ENCODE peak calls at places on chromosome 22, in nine cellular contexts. Y, S, U, J, K, X, G, B and A are unnamed samples.

GRCh38 chr22:49934144-49934890 is 15.9 kb downstream of the CRELD2 start:
- DNase-seq in Y (peak), S (peak), U (no peak), J (peak), K (peak), X (no peak), G (no peak), B (peak), A (peak)

GRCh38 chr22:38347944-38348750 is 30.9 kb upstream of the CSNK1E start:
- DNase-seq in Y (peak), S (peak), U (no peak), J (peak), K (no peak), X (peak), G (no peak), B (no peak), A (no peak)

GRCh38 chr22:39703890-39704658 is 133.5 kb downstream of the CACNA1I start:
- DNase-seq in Y (no peak), S (no peak), U (no peak), J (peak), K (peak), X (no peak), G (no peak), B (no peak), A (peak)

GRCh38 chr22:22076937-22077703 is 94.5 kb upstream of the TOP3B start:
- DNase-seq in Y (no peak), S (no peak), U (no peak), J (no peak), K (no peak), X (peak), G (peak), B (no peak), A (no peak)

GRCh38 chr22:19666663-19667593 is 47.4 kb upstream of the SEPTIN5 start:
- DNase-seq in Y (no peak), S (no peak), U (no peak), J (no peak), K (no peak), X (no peak), G (peak), B (no peak), A (no peak)

GRCh38 chr22:30362632-30363281 is 6.0 kb downstream of the CCDC157 start:
- DNase-seq in Y (no peak), S (peak), U (no peak), J (no peak), K (no peak), X (no peak), G (no peak), B (no peak), A (no peak)

GRCh38 chr22:20186183-20186870 is 35.5 kb upstream of the CCDC188 start:
- DNase-seq in Y (no peak), S (no peak), U (no peak), J (no peak), K (no peak), X (no peak), G (no peak), B (no peak), A (no peak)

GRCh38 chr22:19842386-19843106 is 12.1 kb downstream of the GNB1L start:
- DNase-seq in Y (peak), S (no peak), U (no peak), J (no peak), K (no peak), X (no peak), G (no peak), B (no peak), A (no peak)

GRCh38 chr22:47071812-47072641 is 309.6 kb downstream of the TBC1D22A start:
- DNase-seq in Y (no peak), S (no peak), U (no peak), J (no peak), K (peak), X (no peak), G (no peak), B (no peak), A (no peak)

GRCh38 chr22:49968313-49968830 is 7.8 kb downstream of the PIM3 start:
- DNase-seq in Y (peak), S (no peak), U (no peak), J (peak), K (peak), X (no peak), G (no peak), B (no peak), A (peak)

GRCh38 chr22:34067031-34067430 is 146.8 kb upstream of the LARGE1 start:
- DNase-seq in Y (no peak), S (no peak), U (no peak), J (no peak), K (no peak), X (no peak), G (no peak), B (no peak), A (no peak)

GRCh38 chr22:46596032-46596441 is 24.1 kb upstream of the GRAMD4 start:
- DNase-seq in Y (no peak), S (no peak), U (no peak), J (no peak), K (peak), X (no peak), G (no peak), B (no peak), A (no peak)

GRCh38 chr22:36081023-36081431 is 52.4 kb upstream of the RBFOX2 start:
- DNase-seq in Y (peak), S (no peak), U (no peak), J (no peak), K (no peak), X (peak), G (peak), B (no peak), A (no peak)

GRCh38 chr22:49903322-49904039 is 14.8 kb downstream of the ALG12 start:
- DNase-seq in Y (no peak), S (no peak), U (no peak), J (no peak), K (peak), X (no peak), G (no peak), B (no peak), A (peak)

GRCh38 chr22:27919943-27920755 is 1.1 kb upstream of the PITPNB start:
- DNase-seq in Y (no peak), S (no peak), U (no peak), J (no peak), K (no peak), X (peak), G (peak), B (no peak), A (peak)

GRCh38 chr22:27913162-27913741 is 5.8 kb downstream of the PITPNB start:
- DNase-seq in Y (no peak), S (no peak), U (no peak), J (no peak), K (no peak), X (no peak), G (peak), B (no peak), A (no peak)

GRCh38 chr22:27919222-27919942 is at the start of gene PITPNB:
- DNase-seq in Y (peak), S (peak), U (peak), J (peak), K (peak), X (peak), G (peak), B (peak), A (peak)

GRCh38 chr22:27918351-27919221 is 470 bp downstream of the PITPNB start:
- DNase-seq in Y (peak), S (peak), U (no peak), J (peak), K (peak), X (peak), G (peak), B (peak), A (peak)
- H3K27ac ChIP-seq in Y (no peak), S (peak), U (peak), J (peak), K (peak), X (peak), G (peak), B (peak), A (peak)

GRCh38 chr22:17882162-17882561 is 107.9 kb upstream of the BID start:
- DNase-seq in Y (no peak), S (no peak), U (no peak), J (no peak), K (no peak), X (no peak), G (no peak), B (no peak), A (no peak)

GRCh38 chr22:17878970-17879369 is 104.7 kb upstream of the BID start:
- DNase-seq in Y (no peak), S (no peak), U (no peak), J (no peak), K (no peak), X (no peak), G (no peak), B (no peak), A (no peak)

GRCh38 chr22:17881366-17881765 is 107.1 kb upstream of the BID start:
- DNase-seq in Y (no peak), S (no peak), U (no peak), J (no peak), K (no peak), X (no peak), G (no peak), B (no peak), A (no peak)

GRCh38 chr22:17880020-17880419 is 105.8 kb upstream of the BID start:
- DNase-seq in Y (no peak), S (no peak), U (no peak), J (no peak), K (no peak), X (no peak), G (no peak), B (no peak), A (no peak)

DNA sequence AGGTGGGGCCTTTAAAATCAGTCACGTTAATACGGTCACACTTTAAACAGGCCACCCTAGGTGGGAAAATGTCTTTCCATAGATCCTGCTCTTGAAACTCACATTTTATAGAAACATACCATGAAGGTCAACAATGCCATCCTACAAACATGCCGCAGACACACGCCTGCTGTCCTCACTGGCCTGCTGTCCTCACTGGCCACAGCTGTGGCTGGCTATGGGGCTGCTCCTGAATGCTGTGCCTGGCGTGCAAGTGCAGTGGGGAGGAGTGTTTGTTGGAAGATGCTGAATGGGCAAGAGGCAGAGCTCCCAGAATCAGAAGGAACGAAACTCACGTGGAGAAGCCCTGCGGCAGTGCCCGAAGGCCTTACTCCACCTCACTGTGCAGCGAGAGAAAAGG is 106.2 kb upstream of the BID start:
- DNase-seq in Y (no peak), S (no peak), U (no peak), J (no peak), K (no peak), X (no peak), G (no peak), B (no peak), A (no peak)
- H3K27ac ChIP-seq in Y (no peak), S (no peak), U (no peak), J (no peak), K (no peak), X (no peak), G (no peak), B (no peak), A (no peak)

GRCh38 chr22:24424901-24425775 is 2.3 kb upstream of the ADORA2A start:
- DNase-seq in Y (no peak), S (no peak), U (no peak), J (no peak), K (peak), X (no peak), G (no peak), B (no peak), A (peak)
- H3K27ac ChIP-seq in Y (no peak), S (no peak), U (peak), J (no peak), K (no peak), X (no peak), G (no peak), B (peak), A (no peak)

GRCh38 chr22:45284705-45285305 is at the start of gene UPK3A:
- DNase-seq in Y (peak), S (peak), U (no peak), J (no peak), K (peak), X (peak), G (no peak), B (peak), A (peak)
- H3K27ac ChIP-seq in Y (no peak), S (no peak), U (no peak), J (no peak), K (no peak), X (no peak), G (no peak), B (no peak), A (no peak)

GRCh38 chr22:44108806-44109385 is 71.8 kb upstream of the PARVG start:
- DNase-seq in Y (peak), S (no peak), U (no peak), J (no peak), K (no peak), X (no peak), G (no peak), B (no peak), A (no peak)
- H3K27ac ChIP-seq in Y (no peak), S (no peak), U (no peak), J (no peak), K (no peak), X (no peak), G (no peak), B (no peak), A (no peak)

GRCh38 chr22:25008666-25009065 is 56.1 kb downstream of the KIAA1671 start:
- DNase-seq in Y (no peak), S (peak), U (no peak), J (no peak), K (no peak), X (peak), G (no peak), B (no peak), A (no peak)
- H3K27ac ChIP-seq in Y (no peak), S (no peak), U (no peak), J (peak), K (peak), X (no peak), G (no peak), B (no peak), A (no peak)

DNA sequence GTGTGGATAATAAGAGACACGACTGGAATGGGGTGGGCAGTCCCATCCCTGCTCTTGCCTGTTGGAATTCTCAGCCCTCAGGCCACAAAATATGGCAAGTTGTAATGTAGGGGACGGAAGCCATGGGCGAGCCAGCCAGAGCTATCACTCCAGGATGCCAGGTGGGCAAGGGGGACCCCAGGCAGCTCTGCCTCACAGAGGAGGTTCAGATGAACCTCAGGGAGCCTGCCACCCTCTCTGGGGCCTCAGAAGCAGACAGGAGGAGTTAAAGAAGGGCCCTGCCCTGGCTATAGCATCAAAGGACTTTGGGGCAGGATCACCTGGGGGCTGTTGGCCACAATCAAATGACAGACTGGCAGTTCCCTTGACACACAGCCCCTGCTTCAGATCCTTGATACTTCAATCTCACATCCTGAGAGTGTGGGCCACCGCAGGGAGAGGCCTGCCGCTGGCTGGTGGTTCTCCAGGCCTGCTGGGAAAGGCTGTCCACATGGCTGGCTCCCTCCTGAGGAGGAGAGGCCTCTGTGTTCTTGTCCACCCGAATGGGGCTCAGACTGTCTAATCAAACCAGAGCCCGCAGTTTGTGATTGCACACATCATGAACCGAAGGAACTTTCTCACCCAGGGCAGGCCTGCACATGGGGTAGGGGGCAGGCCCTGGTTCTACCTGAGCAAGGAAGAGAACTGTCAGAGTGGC is 31.4 kb downstream of the IGLL1 start:
- DNase-seq in Y (peak), S (no peak), U (no peak), J (no peak), K (peak), X (no peak), G (no peak), B (no peak), A (no peak)
- H3K27ac ChIP-seq in Y (no peak), S (no peak), U (no peak), J (peak), K (no peak), X (no peak), G (no peak), B (no peak), A (no peak)

GRCh38 chr22:37283393-37283937 is 1.2 kb downstream of the CYTH4 start:
- DNase-seq in Y (peak), S (no peak), U (no peak), J (no peak), K (peak), X (no peak), G (no peak), B (no peak), A (no peak)

GRCh38 chr22:37284807-37285355 is 2.6 kb downstream of the CYTH4 start:
- DNase-seq in Y (peak), S (no peak), U (no peak), J (peak), K (peak), X (no peak), G (no peak), B (peak), A (no peak)

GRCh38 chr22:37285937-37286336 is 3.6 kb downstream of the CYTH4 start:
- DNase-seq in Y (no peak), S (no peak), U (no peak), J (no peak), K (peak), X (no peak), G (no peak), B (no peak), A (no peak)

GRCh38 chr22:37282385-37282677 is at the start of gene CYTH4:
- DNase-seq in Y (peak), S (no peak), U (no peak), J (no peak), K (peak), X (peak), G (no peak), B (peak), A (peak)

DNA sequence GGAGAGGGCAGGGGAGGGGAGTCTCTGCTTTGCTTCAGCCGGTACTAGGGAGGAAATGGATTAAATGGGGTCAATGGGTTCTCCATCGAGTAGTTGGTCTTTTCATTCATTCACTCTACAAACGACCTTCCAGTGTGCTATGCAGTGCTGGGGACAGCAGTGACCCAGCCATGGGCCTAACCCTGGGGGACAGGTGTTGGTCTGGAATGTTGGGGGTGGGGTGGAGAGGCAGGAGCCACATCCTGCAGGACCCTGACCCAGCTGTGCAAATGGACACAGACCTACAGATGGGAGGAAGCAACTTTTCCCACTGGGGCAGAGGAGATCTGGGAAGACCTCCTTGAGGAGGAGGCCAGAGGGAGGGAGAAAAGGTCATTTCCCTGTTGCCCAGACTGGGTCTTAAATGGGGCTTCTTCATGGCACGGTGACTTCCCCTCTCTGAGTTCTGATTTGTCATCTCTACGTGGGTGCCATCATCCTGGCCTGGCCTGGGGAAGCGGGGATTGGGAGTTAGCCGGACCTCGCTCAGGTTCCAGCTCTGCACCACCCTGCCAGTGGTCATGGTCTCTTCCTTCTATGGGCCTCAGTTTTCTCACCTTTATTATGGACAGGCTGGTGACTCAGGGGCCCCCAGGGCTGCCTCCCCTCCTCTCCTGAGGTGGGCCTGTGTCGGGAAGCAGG is 2.0 kb downstream of the CYTH4 start:
- DNase-seq in Y (no peak), S (no peak), U (no peak), J (no peak), K (peak), X (no peak), G (no peak), B (no peak), A (no peak)
- H3K27ac ChIP-seq in Y (no peak), S (no peak), U (peak), J (no peak), K (no peak), X (no peak), G (no peak), B (peak), A (peak)